ENCODE peak calls at places on chromosomes 11 and 22, in seven cellular contexts. W, B, O, N, P, F and J are unnamed samples.

GRCh38 chr11:61484541-61484940 is 24.0 kb upstream of the LRRC10B start:
- DNase-seq in W (no peak), B (no peak), O (no peak), N (no peak), P (no peak), F (no peak), J (no peak)

GRCh38 chr11:44426119-44426518 is 116.2 kb upstream of the ALX4 start:
- DNase-seq in W (no peak), B (no peak), O (no peak), N (no peak), P (no peak), F (no peak), J (no peak)

GRCh38 chr11:122724520-122724919 is 69.0 kb downstream of the UBASH3B start:
- DNase-seq in W (no peak), B (no peak), O (no peak), N (no peak), P (no peak), F (no peak), J (no peak)

GRCh38 chr22:48892571-48893287 is 934.9 kb downstream of the BRD1 start:
- DNase-seq in W (no peak), B (no peak), O (no peak), N (no peak), P (no peak), F (no peak), J (no peak)

GRCh38 chr11:124799384-124800225 is 601 bp downstream of the MSANTD2 start:
- DNase-seq in W (peak), B (peak), O (peak), N (no peak), P (peak), F (peak), J (peak)

GRCh38 chr22:21865041-21865440 is 2.4 kb downstream of the MAPK1 start:
- DNase-seq in W (peak), B (no peak), O (no peak), N (no peak), P (peak), F (peak), J (no peak)

GRCh38 chr22:32951807-32952153 is 106.4 kb downstream of the SYN3 start:
- DNase-seq in W (no peak), B (no peak), O (no peak), N (no peak), P (no peak), F (peak), J (no peak)

GRCh38 chr11:2533642-2534115 is 88.9 kb downstream of the KCNQ1 start:
- DNase-seq in W (peak), B (no peak), O (peak), N (peak), P (peak), F (no peak), J (peak)

GRCh38 chr22:38788417-38788816 is 5.5 kb downstream of the DNAL4 start:
- DNase-seq in W (peak), B (no peak), O (no peak), N (no peak), P (peak), F (peak), J (no peak)

GRCh38 chr22:34055525-34056200 is 135.4 kb upstream of the LARGE1 start:
- DNase-seq in W (peak), B (peak), O (peak), N (no peak), P (no peak), F (peak), J (peak)

GRCh38 chr11:111983187-111983986 is 41.8 kb upstream of the DLAT start:
- DNase-seq in W (peak), B (no peak), O (peak), N (no peak), P (peak), F (no peak), J (no peak)

GRCh38 chr11:120303004-120303637 is 22.0 kb upstream of the TLCD5 start:
- DNase-seq in W (peak), B (peak), O (peak), N (peak), P (peak), F (peak), J (peak)

GRCh38 chr22:42385691-42386090 is 46.5 kb downstream of the NFAM1 start:
- DNase-seq in W (no peak), B (no peak), O (no peak), N (no peak), P (no peak), F (no peak), J (no peak)

GRCh38 chr11:62445314-62445740 is 26.5 kb downstream of the SCGB1A1 start:
- DNase-seq in W (no peak), B (no peak), O (no peak), N (no peak), P (peak), F (no peak), J (no peak)

GRCh38 chr11:8832571-8833260 is 78.3 kb upstream of the AKIP1 start:
- DNase-seq in W (peak), B (peak), O (no peak), N (no peak), P (peak), F (peak), J (peak)

GRCh38 chr22:46057206-46057605 is 80.2 kb upstream of the WNT7B start:
- DNase-seq in W (no peak), B (peak), O (no peak), N (no peak), P (peak), F (no peak), J (peak)

GRCh38 chr11:9758676-9759518 is 95.0 kb downstream of the SWAP70 start:
- DNase-seq in W (peak), B (peak), O (peak), N (peak), P (peak), F (peak), J (peak)

GRCh38 chr11:61413496-61413895 is 16.3 kb downstream of the CPSF7 start:
- DNase-seq in W (no peak), B (no peak), O (no peak), N (no peak), P (no peak), F (no peak), J (no peak)

GRCh38 chr11:134949121-134949591 is 537.1 kb upstream of the B3GAT1 start:
- DNase-seq in W (no peak), B (no peak), O (no peak), N (peak), P (peak), F (no peak), J (no peak)

GRCh38 chr11:94452988-94453387 is 40.7 kb downstream of the MRE11 start:
- DNase-seq in W (no peak), B (no peak), O (no peak), N (no peak), P (no peak), F (no peak), J (no peak)

GRCh38 chr11:130904380-130904779 is 11.9 kb downstream of the SNX19 start:
- DNase-seq in W (no peak), B (no peak), O (peak), N (no peak), P (peak), F (peak), J (peak)

GRCh38 chr11:122709042-122709760 is 53.7 kb downstream of the UBASH3B start:
- DNase-seq in W (no peak), B (no peak), O (no peak), N (peak), P (peak), F (no peak), J (no peak)

GRCh38 chr22:22895776-22896445 is 8.3 kb downstream of the IGLL5 start:
- DNase-seq in W (no peak), B (no peak), O (no peak), N (no peak), P (no peak), F (no peak), J (peak)
- TF ChIP-seq EZH2phosphoT487 in W (no peak), B (no peak), O (no peak), N (no peak), P (no peak), F (no peak), J (no peak)

GRCh38 chr11:23555085-23555484 is 694.8 kb upstream of the CCDC179 start:
- DNase-seq in W (no peak), B (no peak), O (no peak), N (no peak), P (peak), F (no peak), J (no peak)

GRCh38 chr11:23556163-23556750 is 696.0 kb upstream of the CCDC179 start:
- DNase-seq in W (no peak), B (no peak), O (no peak), N (no peak), P (no peak), F (no peak), J (no peak)

DNA sequence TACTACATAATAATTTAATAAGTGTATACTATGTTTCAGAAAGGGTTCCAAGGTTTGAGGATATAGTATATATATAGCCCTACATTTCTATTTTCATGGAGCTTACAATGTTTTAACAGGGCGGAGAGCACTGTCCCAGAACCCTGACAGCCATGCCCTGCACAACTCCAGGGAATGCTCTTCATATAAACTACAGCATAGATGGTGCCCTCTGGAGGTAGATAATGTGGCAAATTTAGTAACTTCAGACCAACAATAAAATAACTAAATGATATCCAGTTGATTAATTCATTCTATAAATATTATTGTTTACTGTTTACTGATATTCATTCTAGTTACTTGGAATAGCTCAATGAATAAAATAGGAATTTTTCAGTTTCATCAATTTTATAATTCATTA is 693.7 kb upstream of the CCDC179 start:
- DNase-seq in W (no peak), B (no peak), O (no peak), N (no peak), P (peak), F (no peak), J (no peak)
- TF ChIP-seq CTCF in W (peak), B (peak), O (peak), N (no peak), P (peak), F (peak), J (no peak)

DNA sequence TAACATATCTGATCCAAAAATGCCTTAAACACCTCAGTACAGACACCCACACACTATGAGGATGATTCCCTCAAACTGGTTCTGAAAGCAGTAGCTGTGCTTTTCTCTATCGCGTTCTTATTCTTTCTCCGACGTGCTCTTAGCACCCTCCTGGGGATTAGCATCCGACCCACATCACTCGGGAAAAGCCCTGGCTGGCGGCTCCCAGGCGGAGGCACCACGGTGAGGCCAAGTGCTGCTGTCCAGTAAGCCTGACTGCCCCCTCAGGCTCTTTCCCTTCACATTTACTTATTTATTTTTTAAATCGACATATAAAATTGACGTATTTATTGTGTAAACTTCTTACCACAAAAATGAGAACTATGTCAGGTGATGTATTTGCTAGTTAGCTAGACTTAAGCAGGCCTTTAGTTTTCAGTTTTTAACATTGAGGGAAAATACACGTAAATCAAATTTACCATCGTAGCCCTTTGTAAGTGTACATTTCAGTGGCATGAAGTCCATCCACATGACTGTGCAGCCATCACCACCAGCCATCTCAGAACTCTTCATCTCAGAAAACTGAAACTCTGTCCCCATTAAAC is 19.2 kb downstream of the TBX1 start:
- DNase-seq in W (no peak), B (no peak), O (peak), N (no peak), P (no peak), F (no peak), J (no peak)
- H3K27ac ChIP-seq in W (no peak), B (peak), O (no peak), N (peak), P (peak), F (no peak), J (no peak)

GRCh38 chr11:65431452-65432132 is 9.0 kb downstream of the NEAT1 start:
- DNase-seq in W (no peak), B (peak), O (no peak), N (no peak), P (no peak), F (no peak), J (peak)

GRCh38 chr11:65429724-65430405 is 7.3 kb downstream of the NEAT1 start:
- DNase-seq in W (peak), B (peak), O (no peak), N (no peak), P (peak), F (no peak), J (peak)

GRCh38 chr11:65432133-65432650 is 9.6 kb downstream of the NEAT1 start:
- DNase-seq in W (no peak), B (no peak), O (no peak), N (no peak), P (no peak), F (no peak), J (no peak)

GRCh38 chr11:65429069-65429681 is 6.6 kb downstream of the NEAT1 start:
- DNase-seq in W (peak), B (peak), O (peak), N (no peak), P (peak), F (no peak), J (no peak)

GRCh38 chr11:65430406-65431217 is 8.0 kb downstream of the NEAT1 start:
- DNase-seq in W (peak), B (peak), O (no peak), N (no peak), P (peak), F (no peak), J (peak)
- TF ChIP-seq EZH2phosphoT487 in W (no peak), B (no peak), O (no peak), N (no peak), P (no peak), F (no peak), J (no peak)